ENCODE peak calls at places on chromosome 13, in four cellular contexts. H is pancreas, W is endodermal cell, Q is fibroblast of lung. R is an unnamed sample.

GRCh38 chr13:95494082-95494681 is 58.3 kb upstream of the CLDN10 start:
- DNase-seq in H (no peak), W (no peak), Q (peak; percentile 52), R (no peak)

GRCh38 chr13:27942972-27943371 is 23.2 kb downstream of the PDX1 start:
- DNase-seq in H (no peak), W (no peak), Q (no peak), R (no peak)

GRCh38 chr13:78020861-78021260 is 102.2 kb upstream of the EDNRB start:
- DNase-seq in H (no peak), W (no peak), Q (no peak), R (peak; percentile 66)

GRCh38 chr13:40438022-40438692 is 228.3 kb downstream of the FOXO1 start:
- DNase-seq in H (no peak), W (no peak), Q (no peak), R (no peak)

GRCh38 chr13:109818891-109819290 is 32.5 kb upstream of the IRS2 start:
- DNase-seq in H (no peak), W (no peak), Q (peak; percentile 56), R (no peak)

GRCh38 chr13:21240586-21240985 is 64.1 kb downstream of the MRPL57 start:
- DNase-seq in H (no peak), W (no peak), Q (peak; percentile 69), R (no peak)

GRCh38 chr13:38340624-38341023 is 9.0 kb upstream of the UFM1 start:
- DNase-seq in H (no peak), W (no peak), Q (no peak), R (no peak)

GRCh38 chr13:39527961-39528720 is 74.9 kb downstream of the LHFPL6 start:
- DNase-seq in H (no peak), W (no peak), Q (peak; percentile 97), R (no peak)

GRCh38 chr13:112711528-112712265 is 21.9 kb downstream of the ATP11A start:
- DNase-seq in H (no peak), W (peak; percentile 95), Q (peak; percentile 98), R (peak; percentile 92)

GRCh38 chr13:31278874-31279273 is 79.1 kb downstream of the B3GLCT start:
- DNase-seq in H (no peak), W (no peak), Q (peak; percentile 70), R (no peak)

DNA sequence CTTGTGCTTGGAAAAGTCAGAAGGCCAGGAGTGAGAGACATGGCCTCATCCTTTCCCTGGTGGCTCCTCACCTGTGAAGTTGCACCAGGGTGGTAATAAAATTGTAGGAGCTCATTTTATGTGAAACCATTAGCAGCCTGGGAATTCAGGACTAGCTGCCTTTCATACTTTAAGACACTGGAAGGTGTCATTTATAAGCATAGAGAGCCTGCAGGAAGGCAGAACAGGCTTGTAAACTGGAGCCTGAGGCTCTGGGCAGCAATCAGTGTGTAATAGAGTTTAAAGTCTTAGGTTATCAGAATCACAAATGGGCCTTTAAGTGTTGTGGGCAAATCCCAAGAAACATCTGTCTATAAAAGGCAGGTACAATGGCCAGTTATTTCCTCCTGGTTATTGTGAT is 127.2 kb downstream of the TM9SF2 start:
- DNase-seq in H (no peak), W (no peak), Q (no peak), R (no peak)
- H3K4me1 ChIP-seq in H (peaks cover 6% of the 10 kb centered on the region), W (no peaks in the 10 kb centered on the region), Q (no peaks in the 10 kb centered on the region), R (peaks cover 20% of the 10 kb centered on the region)

DNA sequence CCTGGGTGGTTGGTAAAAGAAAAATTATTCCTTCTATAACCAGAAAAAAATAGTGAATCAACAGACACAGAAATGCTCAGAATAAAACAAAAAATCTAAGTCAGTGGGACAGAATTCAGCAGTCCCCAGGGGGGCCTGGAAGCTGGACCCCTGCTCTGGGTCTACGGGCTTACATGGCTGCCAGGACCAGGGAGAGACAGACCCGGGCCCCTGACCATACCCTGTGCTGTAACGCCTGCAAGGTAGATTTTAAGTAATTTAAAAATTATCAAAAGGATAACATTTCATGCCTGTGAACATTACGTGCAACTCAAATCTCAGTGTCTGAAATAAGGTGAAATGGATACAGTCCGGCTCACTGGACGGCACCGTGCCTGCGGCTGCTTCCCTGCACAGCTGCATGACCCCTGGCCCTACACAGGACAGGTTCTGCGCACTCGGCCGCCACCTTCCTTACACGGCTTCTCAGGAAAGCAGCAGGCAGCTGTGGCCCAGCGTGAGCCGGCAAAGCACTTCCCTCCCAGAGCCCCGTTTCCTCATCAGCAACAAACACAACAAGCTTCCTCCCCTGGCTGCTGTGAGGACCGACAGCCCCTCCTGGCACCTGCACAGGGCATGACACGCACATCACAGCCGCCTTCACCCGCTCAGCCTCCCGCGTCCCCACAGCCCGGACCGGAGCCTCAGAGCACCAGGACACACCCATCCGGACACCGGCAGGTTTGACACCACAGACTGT is 22.2 kb downstream of the RASA3 start:
- DNase-seq in H (peak; percentile 47), W (peak; percentile 82), Q (no peak), R (peak; percentile 81)
- H3K4me1 ChIP-seq in H (no peaks in the 10 kb centered on the region), W (peaks cover 11% of the 10 kb centered on the region), Q (peaks cover 71% of the 10 kb centered on the region), R (peaks cover 3% of the 10 kb centered on the region)

GRCh38 chr13:52399708-52400107 is 6.3 kb downstream of the THSD1 start:
- DNase-seq in H (no peak), W (no peak), Q (no peak), R (no peak)

GRCh38 chr13:52395704-52396103 is 10.3 kb downstream of the THSD1 start:
- DNase-seq in H (no peak), W (no peak), Q (no peak), R (no peak)

GRCh38 chr13:52393572-52394357 is 12.2 kb downstream of the THSD1 start:
- DNase-seq in H (no peak), W (no peak), Q (no peak), R (no peak)

GRCh38 chr13:52399037-52399436 is 6.9 kb downstream of the THSD1 start:
- DNase-seq in H (no peak), W (no peak), Q (no peak), R (no peak)
- H3K4me1 ChIP-seq in H (no peaks in the 10 kb centered on the region), W (no peaks in the 10 kb centered on the region), Q (no peaks in the 10 kb centered on the region), R (no peaks in the 10 kb centered on the region)

DNA sequence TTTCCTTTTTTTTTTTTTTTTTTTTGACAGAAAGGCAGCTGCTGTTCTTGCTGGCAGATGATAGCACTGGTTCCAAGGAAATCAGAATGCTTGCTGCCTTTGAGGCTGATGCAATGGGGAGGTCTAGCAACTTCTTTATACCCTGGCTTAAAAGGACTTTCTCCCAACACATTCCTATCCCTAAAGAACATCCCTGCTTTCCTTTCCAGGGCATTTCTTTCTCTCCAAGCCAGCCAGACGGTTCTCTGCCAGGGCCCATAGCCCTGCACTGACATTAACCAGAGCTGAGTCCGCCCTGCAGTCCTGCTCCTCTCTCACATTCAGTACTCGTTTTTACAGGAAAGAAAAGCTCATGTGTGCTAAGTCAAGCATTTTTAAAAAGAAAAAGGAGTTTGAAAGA is 133.8 kb upstream of the WASF3 start:
- DNase-seq in H (no peak), W (no peak), Q (peak; percentile 19), R (no peak)
- H3K4me1 ChIP-seq in H (no peaks in the 10 kb centered on the region), W (no peaks in the 10 kb centered on the region), Q (no peaks in the 10 kb centered on the region), R (no peaks in the 10 kb centered on the region)